ENCODE peak calls at places on chromosomes 6 and 20, in seven cellular contexts. B is A549, N is SK-N-SH, U is transverse colon, J is sigmoid colon, F is ovary, C is stomach. I is an unnamed sample. For H3K9me3, the result is how much of the 10 kb centered on the place peaks cover.

GRCh38 chr6:132218063-132218696 is 183.1 kb downstream of the MOXD1 start:
- DNase-seq in B (no peak), N (peak), U (no peak), J (no peak), F (no peak), C (no peak), I (no peak)

GRCh38 chr20:63138855-63139341 is 77.0 kb downstream of the YTHDF1 start:
- DNase-seq in B (no peak), N (no peak), U (no peak), J (no peak), F (no peak), C (no peak), I (no peak)

GRCh38 chr20:56722042-56722441 is 92.9 kb downstream of the TFAP2C start:
- DNase-seq in B (no peak), N (no peak), U (peak), J (no peak), F (no peak), C (no peak), I (peak)

GRCh38 chr6:57242505-57242904 is 20.4 kb upstream of the RAB23 start:
- DNase-seq in B (peak), N (no peak), U (no peak), J (no peak), F (no peak), C (no peak), I (no peak)

GRCh38 chr6:110195639-110196038 is 15.4 kb downstream of the CDC40 start:
- DNase-seq in B (no peak), N (no peak), U (no peak), J (no peak), F (no peak), C (no peak), I (no peak)

GRCh38 chr6:134814076-134814709 is 135.7 kb downstream of the ALDH8A1 start:
- DNase-seq in B (peak), N (no peak), U (no peak), J (no peak), F (no peak), C (no peak), I (no peak)

GRCh38 chr6:38852215-38852614 is 137.1 kb downstream of the DNAH8 start:
- DNase-seq in B (no peak), N (no peak), U (no peak), J (no peak), F (no peak), C (no peak), I (no peak)

GRCh38 chr6:3798211-3798909 is 46.8 kb upstream of the PXDC1 start:
- DNase-seq in B (no peak), N (no peak), U (no peak), J (no peak), F (no peak), C (no peak), I (no peak)

GRCh38 chr6:20810732-20811111 is 276.5 kb downstream of the CDKAL1 start:
- DNase-seq in B (peak), N (no peak), U (no peak), J (no peak), F (no peak), C (no peak), I (no peak)

GRCh38 chr6:106674541-106675229 is 45.3 kb downstream of the QRSL1 start:
- DNase-seq in B (no peak), N (no peak), U (no peak), J (no peak), F (no peak), C (no peak), I (no peak)

GRCh38 chr6:106670236-106670635 is 40.9 kb downstream of the QRSL1 start:
- DNase-seq in B (no peak), N (peak), U (no peak), J (no peak), F (no peak), C (no peak), I (no peak)

GRCh38 chr6:106666290-106667021 is 37.1 kb downstream of the QRSL1 start:
- DNase-seq in B (no peak), N (no peak), U (peak), J (no peak), F (no peak), C (no peak), I (no peak)

GRCh38 chr6:106667022-106667402 is 37.6 kb downstream of the QRSL1 start:
- DNase-seq in B (no peak), N (no peak), U (no peak), J (no peak), F (no peak), C (no peak), I (no peak)

DNA sequence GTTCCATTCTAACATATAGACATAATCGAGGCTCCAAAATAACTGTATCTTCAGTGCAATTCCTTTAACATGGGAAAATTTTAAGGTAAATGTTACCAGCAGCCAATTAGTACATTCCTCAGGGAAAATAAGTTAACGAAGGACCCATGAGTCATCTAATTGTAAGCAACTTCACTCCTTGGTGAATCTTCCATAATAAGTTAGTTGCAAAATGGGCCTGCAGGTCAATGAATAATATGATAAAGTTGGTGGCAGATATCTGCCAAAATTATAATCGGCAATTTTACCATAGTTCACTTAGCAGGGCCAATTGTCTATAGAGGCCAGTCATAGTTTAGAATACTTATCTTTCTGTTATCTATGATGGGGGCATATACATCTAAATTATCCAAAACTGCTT is 42.3 kb downstream of the QRSL1 start:
- DNase-seq in B (no peak), N (no peak), U (no peak), J (no peak), F (no peak), C (no peak), I (no peak)
- H3K27ac ChIP-seq in B (no peak), N (no peak), U (no peak), J (no peak), F (no peak), C (no peak), I (no peak)

DNA sequence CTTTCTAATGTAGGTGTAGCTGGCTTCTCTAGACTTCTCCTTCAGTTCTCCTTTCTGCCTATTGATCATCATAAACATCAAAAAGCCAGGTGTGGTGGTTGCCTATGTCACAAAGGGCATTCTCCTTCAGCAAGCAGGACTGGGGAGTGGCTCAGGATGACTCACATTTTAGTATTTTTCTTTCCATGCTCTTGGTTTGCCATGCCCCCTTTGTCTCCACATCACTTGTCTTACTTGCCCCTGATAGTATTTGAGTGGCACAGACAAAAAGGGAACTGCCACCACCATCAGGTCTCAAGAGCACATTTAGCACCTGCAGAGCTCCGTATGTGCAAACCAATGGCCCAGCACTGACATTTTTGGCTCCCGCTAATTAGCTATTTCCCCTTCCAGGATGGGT is 698.8 kb downstream of the DHX35 start:
- DNase-seq in B (no peak), N (no peak), U (no peak), J (no peak), F (no peak), C (no peak), I (no peak)
- H3K9me3 ChIP-seq in B (under half), N (under half), U (under half), J (under half), F (under half), C (under half), I (under half)

GRCh38 chr6:73656501-73657145 is 2.8 kb upstream of the SLC17A5 start:
- DNase-seq in B (no peak), N (no peak), U (no peak), J (no peak), F (no peak), C (no peak), I (no peak)

GRCh38 chr6:73652637-73653570 is 888 bp downstream of the SLC17A5 start:
- DNase-seq in B (peak), N (peak), U (peak), J (peak), F (no peak), C (peak), I (peak)

GRCh38 chr6:73657201-73657600 is 3.4 kb upstream of the SLC17A5 start:
- DNase-seq in B (no peak), N (no peak), U (no peak), J (no peak), F (no peak), C (no peak), I (no peak)

GRCh38 chr6:73655341-73655917 is 1.6 kb upstream of the SLC17A5 start:
- DNase-seq in B (no peak), N (no peak), U (no peak), J (no peak), F (no peak), C (no peak), I (no peak)

DNA sequence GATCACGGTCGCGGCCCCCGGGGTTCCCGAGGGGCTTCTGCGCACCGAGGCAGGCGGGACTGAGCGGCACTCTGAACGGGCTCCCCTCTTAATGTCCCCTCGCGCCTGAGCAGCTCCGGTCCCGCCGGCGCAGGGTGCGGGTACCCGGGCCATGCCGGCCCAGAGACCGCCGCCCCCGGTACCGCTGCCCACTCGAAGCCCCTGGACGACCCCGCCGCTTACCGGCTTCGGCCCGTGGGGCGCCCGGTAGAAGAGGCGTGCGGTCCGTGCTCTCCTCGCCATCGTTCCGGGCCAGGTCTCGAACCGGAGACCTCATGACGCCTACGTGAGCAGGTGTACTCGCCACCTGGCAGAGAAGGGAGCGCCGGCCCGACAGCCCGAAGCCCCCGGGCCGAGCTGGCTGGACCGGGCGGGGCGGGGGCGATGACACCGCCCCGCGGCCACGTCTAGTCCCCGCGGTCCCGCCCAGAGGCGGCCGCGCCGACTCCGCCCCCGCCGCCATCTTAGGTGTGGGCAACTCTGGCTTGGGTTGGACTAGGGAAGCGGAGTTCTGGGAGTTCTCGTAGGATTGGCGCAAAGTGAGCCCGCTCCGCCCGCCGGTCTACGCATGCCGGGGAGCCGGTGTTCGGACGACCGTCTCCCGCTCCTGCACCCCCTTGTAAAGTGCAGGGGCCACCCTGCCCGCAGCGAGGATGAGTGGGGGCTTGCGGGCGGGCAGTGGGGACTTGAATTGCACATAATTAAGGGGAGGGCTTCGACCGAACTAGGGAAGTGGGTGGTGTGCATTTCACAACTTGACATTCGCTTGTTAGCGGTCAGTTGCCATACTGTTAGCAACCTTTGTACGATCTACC is at the start of gene SLC17A5:
- DNase-seq in B (peak), N (peak), U (peak), J (peak), F (peak), C (peak), I (peak)
- TF ChIP-seq EP300 in B (no peak), N (no peak), U (no peak), J (no peak), F (no peak), C (no peak), I (peak)

DNA sequence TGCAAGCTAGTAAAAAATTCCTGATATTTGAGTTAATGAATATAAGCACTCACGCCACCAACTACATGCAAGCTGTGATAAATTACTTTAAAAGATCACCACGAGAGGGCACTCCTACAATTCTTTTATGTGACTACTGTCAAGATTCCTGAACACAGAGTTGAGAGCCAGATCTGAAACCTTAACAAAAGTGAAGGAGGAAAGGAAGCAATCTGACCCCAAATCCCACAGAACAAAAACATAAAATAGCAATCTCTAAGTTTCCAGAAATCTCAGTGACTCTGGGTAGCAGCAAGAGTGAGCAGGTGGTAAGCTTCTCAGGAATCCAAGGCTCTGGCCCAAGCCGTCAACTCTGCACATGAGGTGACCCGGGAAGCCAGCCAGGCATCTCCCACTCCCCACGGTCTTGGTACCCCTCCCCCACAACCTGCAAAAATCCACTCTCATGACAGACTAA is 55.1 kb downstream of the STAU1 start:
- DNase-seq in B (peak), N (peak), U (no peak), J (no peak), F (peak), C (no peak), I (no peak)
- H3K27ac ChIP-seq in B (no peak), N (no peak), U (no peak), J (no peak), F (no peak), C (no peak), I (no peak)

GRCh38 chr20:29743101-29743931 is 1514.1 kb upstream of the DEFB115 start:
- DNase-seq in B (no peak), N (peak), U (no peak), J (no peak), F (no peak), C (no peak), I (no peak)
- H3K9me3 ChIP-seq in B (under half), N (under half), U (under half), J (under half), F (under half), C (half or more), I (under half)

DNA sequence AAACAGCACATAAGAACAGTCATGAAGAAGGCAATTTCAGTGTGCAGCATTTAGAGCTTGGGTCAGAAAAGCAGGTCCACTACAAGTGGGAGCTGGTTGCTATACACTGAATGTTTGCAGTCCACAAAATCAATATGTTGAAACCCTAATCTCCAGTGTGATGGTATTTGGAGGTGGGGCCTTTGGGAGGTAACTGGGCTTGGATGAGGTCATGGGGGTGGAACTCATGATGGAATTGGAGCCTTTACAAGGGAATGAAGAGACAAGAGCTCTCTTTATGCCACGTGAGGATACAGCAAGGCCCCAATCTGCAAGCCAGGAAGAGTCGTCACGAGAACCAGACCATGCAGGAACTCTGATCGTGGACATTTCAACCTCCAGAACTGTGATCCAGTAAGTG is 216.7 kb upstream of the SLC35B3 start:
- DNase-seq in B (no peak), N (no peak), U (no peak), J (no peak), F (no peak), C (no peak), I (no peak)
- TF ChIP-seq EP300 in B (no peak), N (no peak), U (no peak), J (no peak), F (no peak), C (no peak), I (no peak)

DNA sequence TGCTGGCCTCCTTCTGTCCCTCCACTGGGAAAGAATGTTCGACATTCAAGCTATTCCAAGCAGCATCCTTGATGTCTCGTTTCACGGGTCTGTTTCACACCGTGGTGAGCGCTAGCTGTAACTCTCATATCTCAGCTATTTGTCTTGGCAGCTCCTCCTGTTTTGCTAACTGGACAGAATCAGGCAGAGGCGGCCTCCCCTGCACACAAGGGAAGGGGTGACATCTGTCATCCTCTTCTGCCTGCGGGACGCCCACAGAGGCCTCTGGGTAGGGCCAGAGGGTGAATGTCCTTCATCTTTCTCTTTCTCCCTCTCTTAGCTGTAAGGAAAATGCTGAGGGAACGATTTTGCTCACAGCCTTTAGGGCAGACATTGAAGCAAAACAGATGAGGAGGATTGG is 232.8 kb upstream of the GMDS start:
- DNase-seq in B (no peak), N (no peak), U (no peak), J (no peak), F (no peak), C (no peak), I (no peak)
- H3K27ac ChIP-seq in B (no peak), N (no peak), U (no peak), J (peak), F (no peak), C (no peak), I (no peak)